ENCODE peak calls at places on chromosomes 12 and 14, in eight cellular contexts. Z, G, F, Y, N, V, D and R are unnamed samples.

GRCh38 chr14:89955022-89955414 is 488 bp upstream of the EFCAB11 start:
- DNase-seq in Z (no peak), G (no peak), F (no peak), Y (no peak), N (no peak), V (no peak), D (no peak), R (no peak)

GRCh38 chr14:50397461-50398196 is 948 bp upstream of the CDKL1 start:
- DNase-seq in Z (peak), G (peak), F (no peak), Y (peak), N (peak), V (no peak), D (peak), R (no peak)

GRCh38 chr12:47349770-47350408 is 270.1 kb upstream of the AMIGO2 start:
- DNase-seq in Z (no peak), G (no peak), F (no peak), Y (no peak), N (no peak), V (no peak), D (no peak), R (no peak)

GRCh38 chr12:7934153-7934552 is 1.8 kb downstream of the SLC2A3 start:
- DNase-seq in Z (no peak), G (no peak), F (peak), Y (no peak), N (no peak), V (no peak), D (no peak), R (no peak)

GRCh38 chr12:111409403-111410228 is 3.9 kb downstream of the SH2B3 start:
- DNase-seq in Z (peak), G (no peak), F (peak), Y (peak), N (no peak), V (no peak), D (no peak), R (no peak)

GRCh38 chr12:112945515-112945914 is 7.2 kb downstream of the OAS3 start:
- DNase-seq in Z (no peak), G (no peak), F (no peak), Y (no peak), N (no peak), V (no peak), D (no peak), R (no peak)

GRCh38 chr12:386651-387050 is 2.5 kb downstream of the KDM5A start:
- DNase-seq in Z (no peak), G (no peak), F (no peak), Y (no peak), N (no peak), V (no peak), D (no peak), R (no peak)

GRCh38 chr14:63174760-63175191 is 29.5 kb upstream of the RHOJ start:
- DNase-seq in Z (no peak), G (no peak), F (no peak), Y (no peak), N (peak), V (no peak), D (peak), R (no peak)

GRCh38 chr14:47391105-47391504 is 284.3 kb downstream of the MDGA2 start:
- DNase-seq in Z (no peak), G (no peak), F (no peak), Y (no peak), N (no peak), V (no peak), D (no peak), R (no peak)

GRCh38 chr12:12008232-12008850 is 62.4 kb upstream of the BCL2L14 start:
- DNase-seq in Z (no peak), G (peak), F (no peak), Y (no peak), N (no peak), V (no peak), D (no peak), R (no peak)

GRCh38 chr12:31964280-31964679 is 5.1 kb downstream of the RESF1 start:
- DNase-seq in Z (no peak), G (no peak), F (no peak), Y (no peak), N (no peak), V (no peak), D (no peak), R (no peak)

GRCh38 chr14:46245281-46245680 is 406.3 kb downstream of the RPL10L start:
- DNase-seq in Z (no peak), G (no peak), F (no peak), Y (no peak), N (no peak), V (no peak), D (no peak), R (no peak)

GRCh38 chr12:1605129-1606020 is 11.0 kb upstream of the FBXL14 start:
- DNase-seq in Z (peak), G (peak), F (peak), Y (peak), N (peak), V (peak), D (peak), R (peak)

GRCh38 chr12:30613119-30613830 is 82.4 kb downstream of the IPO8 start:
- DNase-seq in Z (no peak), G (no peak), F (no peak), Y (no peak), N (no peak), V (no peak), D (no peak), R (no peak)

GRCh38 chr12:103249614-103250013 is 246.2 kb downstream of the C12orf42 start:
- DNase-seq in Z (no peak), G (no peak), F (no peak), Y (no peak), N (no peak), V (no peak), D (no peak), R (no peak)

GRCh38 chr12:45208604-45209487 is 7.0 kb upstream of the ANO6 start:
- DNase-seq in Z (no peak), G (no peak), F (no peak), Y (no peak), N (no peak), V (no peak), D (no peak), R (no peak)

GRCh38 chr14:63777024-63777423 is 49.2 kb upstream of the SGPP1 start:
- DNase-seq in Z (no peak), G (no peak), F (no peak), Y (no peak), N (no peak), V (no peak), D (no peak), R (no peak)

GRCh38 chr12:114408881-114409795 is 3.2 kb upstream of the TBX5 start:
- DNase-seq in Z (peak), G (no peak), F (no peak), Y (no peak), N (no peak), V (no peak), D (no peak), R (no peak)
- TF ChIP-seq POLR2A in Z (no peak), G (no peak), F (no peak), Y (no peak), N (no peak), V (no peak), D (no peak), R (no peak)

GRCh38 chr12:128543493-128543892 is 276.5 kb downstream of the TMEM132C start:
- DNase-seq in Z (no peak), G (no peak), F (no peak), Y (no peak), N (no peak), V (no peak), D (no peak), R (no peak)

GRCh38 chr12:128534906-128535305 is 267.9 kb downstream of the TMEM132C start:
- DNase-seq in Z (no peak), G (no peak), F (no peak), Y (no peak), N (no peak), V (no peak), D (no peak), R (no peak)

GRCh38 chr12:128542844-128543243 is 275.9 kb downstream of the TMEM132C start:
- DNase-seq in Z (no peak), G (no peak), F (no peak), Y (no peak), N (no peak), V (no peak), D (no peak), R (no peak)

GRCh38 chr12:128537668-128538067 is 270.7 kb downstream of the TMEM132C start:
- DNase-seq in Z (no peak), G (no peak), F (no peak), Y (no peak), N (no peak), V (no peak), D (no peak), R (no peak)
- TF ChIP-seq POLR2A in Z (no peak), G (no peak), F (no peak), Y (no peak), N (no peak), V (no peak), D (no peak), R (no peak)

DNA sequence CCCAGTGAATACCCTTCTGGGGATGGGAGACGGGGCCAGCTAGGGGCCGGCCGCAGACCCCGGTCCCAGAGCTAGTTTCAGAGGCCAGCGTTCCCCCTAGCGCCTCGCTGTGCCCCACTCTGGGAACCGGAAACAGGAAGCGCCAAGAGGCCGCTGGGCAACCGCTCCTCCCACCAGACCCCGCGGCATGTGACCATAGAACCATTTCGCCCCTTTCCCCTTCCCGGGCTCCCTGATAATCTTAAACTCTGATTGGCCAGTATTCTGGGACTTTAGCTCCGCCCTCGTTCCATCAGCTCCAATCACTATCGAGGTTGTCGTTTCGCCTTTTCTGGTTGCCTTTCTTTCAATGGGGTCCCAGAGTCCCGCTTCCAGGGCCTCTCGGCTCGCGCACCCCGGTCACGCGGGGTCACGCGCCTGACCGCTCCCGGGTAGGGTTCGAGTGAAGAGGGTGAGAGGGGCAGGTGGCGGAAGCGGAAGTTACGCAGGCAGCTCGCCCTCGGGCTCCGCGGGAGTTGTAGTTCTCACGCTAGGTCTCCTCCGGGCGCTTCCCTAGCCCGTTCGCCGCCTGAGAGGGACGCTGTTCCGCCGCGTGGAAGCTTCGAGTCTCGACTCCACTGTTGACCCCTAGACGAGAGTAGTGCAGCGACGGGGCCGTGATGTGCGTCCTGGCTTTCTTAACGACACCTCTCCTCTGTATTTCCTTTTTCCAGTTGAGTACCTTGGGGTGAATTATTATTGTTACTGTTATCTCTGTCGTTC is at the start of gene M6PR:
- DNase-seq in Z (peak), G (peak), F (peak), Y (peak), N (peak), V (peak), D (peak), R (peak)
- TF ChIP-seq POLR2A in Z (peak), G (peak), F (peak), Y (peak), N (peak), V (peak), D (peak), R (peak)

GRCh38 chr14:34785223-34786006 is 71.0 kb upstream of the CFL2 start:
- DNase-seq in Z (no peak), G (no peak), F (no peak), Y (no peak), N (no peak), V (no peak), D (no peak), R (no peak)

GRCh38 chr14:34782031-34782430 is 67.6 kb upstream of the CFL2 start:
- DNase-seq in Z (no peak), G (no peak), F (no peak), Y (no peak), N (no peak), V (no peak), D (no peak), R (no peak)

GRCh38 chr14:34780646-34781045 is 66.3 kb upstream of the CFL2 start:
- DNase-seq in Z (no peak), G (no peak), F (no peak), Y (no peak), N (no peak), V (no peak), D (no peak), R (no peak)

GRCh38 chr14:34778744-34779143 is 64.4 kb upstream of the CFL2 start:
- DNase-seq in Z (no peak), G (no peak), F (no peak), Y (no peak), N (no peak), V (no peak), D (no peak), R (no peak)

GRCh38 chr14:34781242-34781641 is 66.8 kb upstream of the CFL2 start:
- DNase-seq in Z (no peak), G (no peak), F (no peak), Y (no peak), N (no peak), V (no peak), D (no peak), R (no peak)
- TF ChIP-seq POLR2A in Z (no peak), G (no peak), F (no peak), Y (no peak), N (no peak), V (no peak), D (no peak), R (no peak)

GRCh38 chr14:68279777-68280233 is 460.2 kb downstream of the RAD51B start:
- DNase-seq in Z (no peak), G (no peak), F (no peak), Y (no peak), N (no peak), V (no peak), D (no peak), R (no peak)
- TF ChIP-seq POLR2A in Z (no peak), G (no peak), F (no peak), Y (no peak), N (no peak), V (no peak), D (no peak), R (no peak)

DNA sequence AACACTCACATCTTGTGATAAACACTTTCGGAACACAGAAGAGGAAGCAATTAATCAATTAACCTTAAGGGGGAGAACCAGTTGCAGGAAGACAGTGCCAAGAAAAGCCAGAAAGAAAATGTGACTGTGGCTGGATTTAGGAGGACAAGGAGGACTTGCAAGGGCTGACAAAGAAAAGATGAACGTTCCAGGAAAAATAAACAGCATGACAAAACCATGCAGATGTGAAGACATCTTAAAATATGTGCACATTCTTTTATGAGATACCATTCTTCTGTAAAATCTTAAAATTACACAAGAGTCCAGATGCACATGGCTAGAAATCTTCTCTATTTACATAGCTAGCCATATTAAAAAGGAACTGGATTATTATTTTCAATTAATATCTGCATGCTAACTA is 33.4 kb downstream of the KITLG start:
- DNase-seq in Z (no peak), G (no peak), F (no peak), Y (no peak), N (no peak), V (no peak), D (no peak), R (no peak)
- TF ChIP-seq POLR2A in Z (no peak), G (no peak), F (no peak), Y (no peak), N (no peak), V (no peak), D (no peak), R (no peak)

DNA sequence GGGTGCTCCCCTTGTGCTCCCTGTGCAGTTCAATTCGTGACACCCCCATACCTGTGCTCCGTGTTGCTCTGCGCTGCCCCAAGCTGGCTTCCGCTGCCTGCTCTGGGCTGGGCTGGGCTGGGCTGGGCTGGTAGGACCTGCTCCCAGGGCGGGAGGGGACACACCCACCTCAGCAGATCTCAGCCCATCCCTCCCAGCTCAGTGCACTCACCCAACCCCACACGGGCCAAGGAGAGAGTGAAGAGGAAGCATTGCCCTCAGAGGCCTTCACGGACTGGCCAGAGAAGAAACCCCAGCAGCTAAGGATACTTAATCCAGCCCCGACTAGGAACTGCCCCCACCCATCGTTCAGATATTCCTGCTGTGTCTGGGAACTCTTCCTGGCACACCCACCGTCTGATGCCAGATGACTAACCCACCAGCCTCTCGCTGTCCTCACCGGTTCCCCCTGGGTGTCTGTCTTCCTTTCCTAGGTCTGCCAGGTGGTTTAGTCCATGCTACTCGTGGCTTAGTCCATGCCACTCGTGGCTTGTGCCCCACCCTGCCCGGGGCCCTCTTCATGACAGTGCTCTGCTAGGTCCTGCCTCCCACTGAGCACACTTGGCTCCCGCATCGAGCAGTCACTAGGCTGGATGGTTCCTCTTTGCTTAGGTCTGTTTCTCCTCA is at the start of gene LPAR5:
- DNase-seq in Z (peak), G (peak), F (peak), Y (no peak), N (peak), V (no peak), D (peak), R (peak)
- TF ChIP-seq POLR2A in Z (no peak), G (peak), F (peak), Y (no peak), N (peak), V (peak), D (no peak), R (no peak)

DNA sequence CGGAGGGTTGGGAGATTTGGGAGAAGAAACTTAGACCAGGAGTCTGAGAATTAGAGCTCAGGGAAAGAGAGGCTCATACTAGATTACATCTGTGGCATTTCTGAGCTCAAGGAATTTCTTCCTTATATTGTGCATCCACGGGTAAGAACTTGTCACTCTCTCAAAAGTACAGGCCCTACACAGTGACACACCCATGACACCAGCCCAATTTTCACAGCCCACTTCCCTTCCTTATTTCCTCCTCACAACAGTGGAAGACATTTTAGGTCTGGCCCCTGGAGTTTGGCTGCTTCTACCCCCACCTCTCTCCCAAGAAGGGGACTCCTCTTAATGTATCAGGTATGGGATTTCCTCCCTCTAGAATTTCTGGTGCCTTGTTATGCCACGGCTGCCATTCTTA is 9.2 kb upstream of the ZNF385A start:
- DNase-seq in Z (no peak), G (no peak), F (no peak), Y (no peak), N (no peak), V (no peak), D (no peak), R (no peak)
- TF ChIP-seq POLR2A in Z (no peak), G (no peak), F (no peak), Y (no peak), N (no peak), V (no peak), D (no peak), R (no peak)

GRCh38 chr12:64610092-64610659 is at the start of gene RASSF3:
- DNase-seq in Z (peak), G (peak), F (peak), Y (peak), N (peak), V (peak), D (peak), R (peak)
- TF ChIP-seq POLR2A in Z (peak), G (peak), F (peak), Y (peak), N (peak), V (peak), D (peak), R (no peak)

GRCh38 chr12:76417116-76417515 is 68.9 kb upstream of the BBS10 start:
- DNase-seq in Z (no peak), G (no peak), F (no peak), Y (no peak), N (no peak), V (no peak), D (no peak), R (no peak)
- TF ChIP-seq POLR2A in Z (no peak), G (no peak), F (no peak), Y (no peak), N (no peak), V (no peak), D (no peak), R (no peak)